ENCODE peak calls at places on chromosomes 13 and 19, in eight cellular contexts. O is COR-L47, S is HuH-7.5, I is osteoblast, A is C1 segment of cervical spinal cord, Z is T-helper 1 cell, N is amniotic stem cell, G is cardiac fibroblast. Q is an unnamed sample.

GRCh38 chr13:30963794-30964193 is 31.3 kb downstream of the TEX26 start:
- DNase-seq in N (no peak), A (no peak), G (peak), S (no peak), I (no peak), Z (no peak), O (no peak), Q (no peak)

GRCh38 chr19:16285769-16286564 is 38.7 kb upstream of the KLF2 start:
- DNase-seq in N (no peak), I (no peak), Z (no peak), S (no peak), O (peak), A (peak), G (no peak), Q (no peak)

GRCh38 chr19:14177496-14178074 is 28.4 kb downstream of the ADGRL1 start:
- DNase-seq in N (no peak), Z (no peak), G (no peak), A (no peak), O (no peak), S (no peak), I (peak), Q (no peak)

GRCh38 chr19:2477141-2477710 is 1.3 kb downstream of the GADD45B start:
- DNase-seq in I (peak), A (peak), O (no peak), S (no peak), G (peak), N (no peak), Z (no peak), Q (no peak)

GRCh38 chr13:44283598-44283997 is 90.0 kb upstream of the SERP2 start:
- DNase-seq in N (no peak), I (no peak), A (no peak), G (no peak), Z (no peak), S (no peak), O (no peak), Q (no peak)

GRCh38 chr19:10288662-10289166 is 1.0 kb upstream of the ICAM5 start:
- DNase-seq in A (no peak), Z (no peak), S (peak), G (no peak), I (peak), O (peak), N (no peak), Q (peak)

GRCh38 chr19:35334064-35334753 is 5.2 kb downstream of the CD22 start:
- DNase-seq in I (no peak), Z (no peak), A (no peak), S (no peak), N (no peak), O (no peak), G (no peak), Q (no peak)

GRCh38 chr13:104837756-104838155 is 1697.7 kb downstream of the EFNB2 start:
- DNase-seq in G (no peak), I (no peak), O (no peak), N (no peak), Z (no peak), A (no peak), S (no peak), Q (no peak)

GRCh38 chr19:56091751-56092546 is 29.1 kb downstream of the ZNF787 start:
- DNase-seq in N (no peak), G (no peak), O (no peak), A (no peak), Z (no peak), I (peak), S (no peak), Q (no peak)

GRCh38 chr13:94712287-94712811 is at the start of gene SOX21:
- DNase-seq in G (peak), S (no peak), Z (no peak), O (no peak), N (no peak), A (peak), I (peak), Q (no peak)

GRCh38 chr19:17127671-17128070 is 52.1 kb downstream of the MYO9B start:
- DNase-seq in Z (no peak), N (no peak), O (no peak), G (no peak), S (no peak), I (no peak), A (no peak), Q (no peak)

GRCh38 chr19:3061214-3062161 is 807 bp downstream of the TLE5 start:
- DNase-seq in A (peak), I (peak), O (peak), Z (peak), G (peak), N (no peak), S (no peak), Q (no peak)

GRCh38 chr19:31568724-31569123 is 219.5 kb upstream of the TSHZ3 start:
- DNase-seq in O (no peak), Z (no peak), I (no peak), G (no peak), N (no peak), S (no peak), A (no peak), Q (no peak)

GRCh38 chr13:73995752-73996151 is 138.5 kb downstream of the KLF12 start:
- DNase-seq in N (no peak), S (no peak), A (no peak), Z (no peak), O (no peak), I (no peak), G (no peak), Q (no peak)

GRCh38 chr19:48329167-48329891 is 4.0 kb downstream of the EMP3 start:
- DNase-seq in N (peak), A (no peak), G (peak), O (no peak), S (peak), Z (no peak), I (peak), Q (no peak)

GRCh38 chr19:33465834-33466233 is 55.8 kb downstream of the PEPD start:
- DNase-seq in S (no peak), I (peak), O (peak), Z (no peak), N (no peak), G (no peak), A (no peak), Q (no peak)

GRCh38 chr13:110409581-110409992 is 102.5 kb downstream of the COL4A2 start:
- DNase-seq in Z (no peak), N (no peak), I (peak), A (no peak), O (no peak), G (peak), S (no peak), Q (no peak)

GRCh38 chr13:101631403-101631802 is 178.9 kb downstream of the ITGBL1 start:
- DNase-seq in O (no peak), S (no peak), I (no peak), G (no peak), N (no peak), A (no peak), Z (no peak), Q (no peak)